ENCODE peak calls at places on chromosomes 2 and 18, in nine cellular contexts. G, M, V, L, A, F, S, D and U are unnamed samples.

GRCh38 chr18:652131-652530 is 5.3 kb upstream of the TYMS start:
- DNase-seq in G (no peak), M (no peak), V (no peak), L (no peak), A (no peak), F (no peak), S (no peak), D (no peak), U (no peak)

GRCh38 chr2:15728247-15728721 is 136.6 kb downstream of the DDX1 start:
- DNase-seq in G (no peak), M (peak), V (no peak), L (no peak), A (peak), F (no peak), S (no peak), D (no peak), U (no peak)

GRCh38 chr2:23926289-23926749 is 604 bp downstream of the ATAD2B start:
- DNase-seq in G (no peak), M (no peak), V (no peak), L (no peak), A (peak), F (peak), S (peak), D (peak), U (no peak)

GRCh38 chr2:86293612-86294011 is 43.8 kb downstream of the REEP1 start:
- DNase-seq in G (no peak), M (no peak), V (no peak), L (no peak), A (no peak), F (peak), S (no peak), D (no peak), U (no peak)

GRCh38 chr18:27769152-27769551 is 407.8 kb downstream of the CDH2 start:
- DNase-seq in G (no peak), M (no peak), V (no peak), L (no peak), A (peak), F (no peak), S (no peak), D (no peak), U (peak)

GRCh38 chr2:190467575-190468083 is 59.5 kb downstream of the MFSD6 start:
- DNase-seq in G (peak), M (no peak), V (no peak), L (peak), A (peak), F (peak), S (no peak), D (no peak), U (no peak)

GRCh38 chr2:127672341-127673303 is 2.7 kb downstream of the LIMS2 start:
- DNase-seq in G (no peak), M (no peak), V (peak), L (no peak), A (no peak), F (no peak), S (no peak), D (no peak), U (no peak)

GRCh38 chr2:203814661-203815540 is 52.7 kb upstream of the CTLA4 start:
- DNase-seq in G (peak), M (no peak), V (no peak), L (peak), A (peak), F (peak), S (peak), D (peak), U (peak)

GRCh38 chr18:11689031-11689971 is at the start of gene GNAL:
- DNase-seq in G (peak), M (peak), V (peak), L (peak), A (peak), F (peak), S (peak), D (peak), U (peak)

GRCh38 chr2:204228169-204228940 is 291.8 kb downstream of the ICOS start:
- DNase-seq in G (no peak), M (no peak), V (no peak), L (no peak), A (no peak), F (no peak), S (no peak), D (no peak), U (no peak)

GRCh38 chr18:78902795-78903435 is 76.7 kb upstream of the SALL3 start:
- DNase-seq in G (no peak), M (no peak), V (no peak), L (no peak), A (no peak), F (no peak), S (no peak), D (no peak), U (no peak)

GRCh38 chr2:159609933-159610523 is 6.3 kb downstream of the BAZ2B start:
- DNase-seq in G (no peak), M (no peak), V (no peak), L (no peak), A (no peak), F (peak), S (no peak), D (no peak), U (no peak)

GRCh38 chr18:35117372-35117771 is 76.2 kb downstream of the MAPRE2 start:
- DNase-seq in G (no peak), M (no peak), V (no peak), L (no peak), A (no peak), F (no peak), S (no peak), D (no peak), U (no peak)

GRCh38 chr2:210399440-210400041 is 77.0 kb downstream of the LANCL1 start:
- DNase-seq in G (no peak), M (no peak), V (no peak), L (peak), A (peak), F (no peak), S (no peak), D (no peak), U (no peak)

GRCh38 chr18:44876024-44876423 is 195.3 kb downstream of the SETBP1 start:
- DNase-seq in G (no peak), M (no peak), V (no peak), L (no peak), A (peak), F (no peak), S (no peak), D (no peak), U (no peak)

GRCh38 chr2:1448009-1448408 is 34.7 kb downstream of the TPO start:
- DNase-seq in G (no peak), M (no peak), V (no peak), L (no peak), A (no peak), F (no peak), S (no peak), D (no peak), U (no peak)

GRCh38 chr2:47069628-47070154 is 85.4 kb downstream of the STPG4 start:
- DNase-seq in G (peak), M (no peak), V (peak), L (peak), A (peak), F (no peak), S (no peak), D (no peak), U (no peak)

GRCh38 chr2:123179526-123179925 is 845.6 kb upstream of the CNTNAP5 start:
- DNase-seq in G (no peak), M (no peak), V (no peak), L (no peak), A (no peak), F (no peak), S (no peak), D (no peak), U (no peak)

GRCh38 chr2:37349376-37349775 is 4.9 kb downstream of the QPCT start:
- DNase-seq in G (no peak), M (no peak), V (no peak), L (no peak), A (peak), F (peak), S (no peak), D (no peak), U (no peak)

GRCh38 chr18:23207191-23207955 is 72.1 kb downstream of the CABLES1 start:
- DNase-seq in G (no peak), M (no peak), V (no peak), L (peak), A (peak), F (no peak), S (no peak), D (no peak), U (no peak)

GRCh38 chr18:26771524-26771923 is 94.0 kb downstream of the AQP4 start:
- DNase-seq in G (no peak), M (no peak), V (no peak), L (no peak), A (peak), F (no peak), S (no peak), D (peak), U (no peak)

GRCh38 chr2:68278169-68278568 is 25.8 kb upstream of the PPP3R1 start:
- DNase-seq in G (no peak), M (no peak), V (no peak), L (no peak), A (no peak), F (no peak), S (no peak), D (no peak), U (no peak)

GRCh38 chr2:128867327-128867726 is 548.7 kb upstream of the HS6ST1 start:
- DNase-seq in G (no peak), M (no peak), V (no peak), L (no peak), A (no peak), F (no peak), S (no peak), D (no peak), U (no peak)

GRCh38 chr18:75161629-75162028 is 47.3 kb downstream of the PTGR3 start:
- DNase-seq in G (no peak), M (no peak), V (no peak), L (no peak), A (peak), F (peak), S (no peak), D (peak), U (no peak)

GRCh38 chr2:55415300-55415699 is 4.4 kb downstream of the CCDC88A start:
- DNase-seq in G (no peak), M (no peak), V (no peak), L (no peak), A (no peak), F (no peak), S (no peak), D (no peak), U (no peak)

GRCh38 chr18:25650201-25650941 is 298.4 kb upstream of the ZNF521 start:
- DNase-seq in G (peak), M (no peak), V (no peak), L (peak), A (peak), F (no peak), S (no peak), D (no peak), U (no peak)

GRCh38 chr2:237575869-237576862 is 9.8 kb downstream of the PRLH start:
- DNase-seq in G (no peak), M (no peak), V (no peak), L (no peak), A (no peak), F (no peak), S (no peak), D (no peak), U (no peak)

GRCh38 chr2:64595397-64596160 is 58.1 kb downstream of the SERTAD2 start:
- DNase-seq in G (no peak), M (no peak), V (no peak), L (peak), A (peak), F (no peak), S (no peak), D (no peak), U (no peak)

GRCh38 chr2:74179063-74179865 is 585 bp upstream of the MOB1A start:
- DNase-seq in G (no peak), M (no peak), V (no peak), L (no peak), A (no peak), F (no peak), S (no peak), D (no peak), U (no peak)

GRCh38 chr2:138501427-138502252 is at the start of gene SPOPL:
- DNase-seq in G (peak), M (peak), V (peak), L (peak), A (peak), F (peak), S (peak), D (peak), U (peak)

GRCh38 chr2:224369028-224369632 is 32.8 kb downstream of the FAM124B start:
- DNase-seq in G (peak), M (no peak), V (no peak), L (peak), A (peak), F (peak), S (no peak), D (peak), U (peak)

GRCh38 chr2:86216577-86217555 is 17.6 kb downstream of the MRPL35 start:
- DNase-seq in G (no peak), M (peak), V (no peak), L (no peak), A (no peak), F (no peak), S (peak), D (no peak), U (no peak)

GRCh38 chr2:240590681-240591111 is 4.2 kb downstream of the CAPN10 start:
- DNase-seq in G (no peak), M (no peak), V (peak), L (no peak), A (no peak), F (no peak), S (no peak), D (no peak), U (no peak)

GRCh38 chr2:221671515-221671914 is 99.4 kb upstream of the EPHA4 start:
- DNase-seq in G (peak), M (no peak), V (no peak), L (peak), A (peak), F (no peak), S (no peak), D (no peak), U (no peak)